ENCODE peak calls at places on chromosome 19, in six cellular contexts. R is NCI-H2081; S is left lung; U is stimulated activated CD4-positive, alpha-beta T cell treated with anti-CD3 and anti-CD28 coated beads, TNF-alpha, amount 100 ng/mL, for 24 hours; C is GM04504; V is sciatic nerve. M is an unnamed sample.

GRCh38 chr19:10763828-10764339 is 46.0 kb downstream of the DNM2 start:
- DNase-seq in R (no peak), S (no peak), U (no peak), C (no peak), V (no peak), M (peak)

GRCh38 chr19:33678796-33679195 is 57.0 kb downstream of the CHST8 start:
- DNase-seq in R (peak), S (no peak), U (no peak), C (no peak), V (peak), M (peak)

GRCh38 chr19:31992750-31993149 is 352.7 kb upstream of the ZNF507 start:
- DNase-seq in R (no peak), S (no peak), U (no peak), C (no peak), V (no peak), M (peak)

GRCh38 chr19:35669974-35670373 is 3.7 kb downstream of the UPK1A start:
- DNase-seq in R (no peak), S (peak), U (no peak), C (no peak), V (no peak), M (no peak)

GRCh38 chr19:28345811-28346210 is 867.1 kb downstream of the UQCRFS1 start:
- DNase-seq in R (no peak), S (no peak), U (no peak), C (no peak), V (no peak), M (no peak)

GRCh38 chr19:5153601-5154128 is 184.8 kb downstream of the KDM4B start:
- DNase-seq in R (no peak), S (peak), U (no peak), C (no peak), V (no peak), M (peak)

GRCh38 chr19:14089412-14089661 is 1.2 kb downstream of the SAMD1 start:
- DNase-seq in R (peak), S (no peak), U (no peak), C (no peak), V (no peak), M (no peak)

GRCh38 chr19:12872941-12873890 is 8.0 kb downstream of the DNASE2 start:
- DNase-seq in R (no peak), S (no peak), U (peak), C (no peak), V (peak), M (peak)

GRCh38 chr19:42075364-42075615 is 676 bp upstream of the ZNF574 start:
- DNase-seq in R (no peak), S (no peak), U (no peak), C (no peak), V (no peak), M (no peak)

M was measured in upper lobe of right lung.